ENCODE peak calls at places on chromosomes 11 and 22, in nine cellular contexts. U is T47D; J is kidney tubule cell; F is thoracic aorta; S is hypothalamus; W is fibroblast of lung; R is activated CD4-positive, CD25-positive, alpha-beta regulatory T cell treated with anti-CD3 and anti-CD28 coated beads, Interleukin-2, amount 50 U/mL, for 16 hours; D is PC-3; B is left ventricle myocardium inferior. P is an unnamed sample.

GRCh38 chr11:19604679-19605375 is 107.8 kb upstream of the NAV2 start:
- DNase-seq in U (no peak), J (no peak), F (no peak), S (no peak), W (peak), R (no peak), D (no peak), B (no peak), P (no peak)

GRCh38 chr22:24333301-24333700 is 62.7 kb downstream of the SPECC1L start:
- DNase-seq in U (no peak), J (peak), F (no peak), S (no peak), W (peak), R (no peak), D (peak), B (no peak), P (no peak)

GRCh38 chr22:19691721-19692341 is 22.5 kb upstream of the SEPTIN5 start:
- DNase-seq in U (no peak), J (peak), F (no peak), S (no peak), W (peak), R (no peak), D (peak), B (no peak), P (no peak)

GRCh38 chr22:20497426-20497825 is 1.8 kb upstream of the KLHL22 start:
- DNase-seq in U (no peak), J (no peak), F (no peak), S (no peak), W (no peak), R (no peak), D (no peak), B (no peak), P (no peak)

GRCh38 chr22:37790234-37790633 is 17.5 kb upstream of the GCAT start:
- DNase-seq in U (no peak), J (no peak), F (no peak), S (no peak), W (no peak), R (no peak), D (no peak), B (no peak), P (no peak)

GRCh38 chr11:92867913-92868619 is 101.4 kb upstream of the MTNR1B start:
- DNase-seq in U (no peak), J (no peak), F (no peak), S (no peak), W (no peak), R (no peak), D (no peak), B (no peak), P (no peak)

GRCh38 chr11:86606270-86606848 is 66.1 kb downstream of the ME3 start:
- DNase-seq in U (no peak), J (no peak), F (no peak), S (no peak), W (no peak), R (no peak), D (no peak), B (no peak), P (no peak)

GRCh38 chr11:79287952-79288351 is 152.9 kb downstream of the TENM4 start:
- DNase-seq in U (no peak), J (no peak), F (no peak), S (no peak), W (no peak), R (no peak), D (no peak), B (no peak), P (no peak)

GRCh38 chr11:126341760-126342161 is 13.7 kb upstream of the ST3GAL4 start:
- DNase-seq in U (no peak), J (peak), F (no peak), S (no peak), W (peak), R (no peak), D (peak), B (no peak), P (no peak)

GRCh38 chr22:31625661-31626426 is 36.2 kb downstream of the PISD start:
- DNase-seq in U (no peak), J (no peak), F (no peak), S (peak), W (no peak), R (no peak), D (no peak), B (peak), P (no peak)

GRCh38 chr11:831132-831864 is 1.5 kb upstream of the CD151 start:
- DNase-seq in U (no peak), J (peak), F (no peak), S (no peak), W (peak), R (no peak), D (no peak), B (no peak), P (no peak)

GRCh38 chr11:33659370-33660139 is 41.1 kb downstream of the C11orf91 start:
- DNase-seq in U (no peak), J (no peak), F (no peak), S (no peak), W (no peak), R (no peak), D (no peak), B (no peak), P (no peak)

GRCh38 chr22:25448435-25449051 is 115.9 kb upstream of the GRK3 start:
- DNase-seq in U (no peak), J (no peak), F (no peak), S (no peak), W (peak), R (no peak), D (peak), B (no peak), P (no peak)

GRCh38 chr22:24994070-24994763 is 41.7 kb downstream of the KIAA1671 start:
- DNase-seq in U (peak), J (peak), F (no peak), S (no peak), W (no peak), R (no peak), D (peak), B (no peak), P (peak)

GRCh38 chr11:88402192-88402715 is 64.7 kb upstream of the CTSC start:
- DNase-seq in U (no peak), J (peak), F (no peak), S (no peak), W (peak), R (no peak), D (peak), B (no peak), P (no peak)

GRCh38 chr11:13260196-13260962 is 17.2 kb upstream of the BMAL1 start:
- DNase-seq in U (no peak), J (no peak), F (no peak), S (no peak), W (no peak), R (no peak), D (peak), B (no peak), P (no peak)

GRCh38 chr11:10401275-10401674 is 53.8 kb upstream of the AMPD3 start:
- DNase-seq in U (no peak), J (no peak), F (no peak), S (no peak), W (no peak), R (no peak), D (no peak), B (no peak), P (no peak)

GRCh38 chr11:42555197-42555596 is 756.6 kb upstream of the API5 start:
- DNase-seq in U (no peak), J (peak), F (no peak), S (no peak), W (no peak), R (no peak), D (no peak), B (no peak), P (no peak)

GRCh38 chr11:115322553-115323203 is 181.5 kb downstream of the CADM1 start:
- DNase-seq in U (no peak), J (no peak), F (no peak), S (no peak), W (no peak), R (no peak), D (no peak), B (no peak), P (no peak)

GRCh38 chr22:45240137-45240809 is 421 bp downstream of the KIAA0930 start:
- DNase-seq in U (peak), J (peak), F (no peak), S (no peak), W (no peak), R (no peak), D (no peak), B (no peak), P (peak)

GRCh38 chr11:88701816-88702215 is 364.0 kb downstream of the GRM5 start:
- DNase-seq in U (no peak), J (no peak), F (no peak), S (no peak), W (no peak), R (no peak), D (no peak), B (no peak), P (no peak)

GRCh38 chr11:31477528-31478255 is 31.7 kb downstream of the IMMP1L start:
- DNase-seq in U (no peak), J (no peak), F (no peak), S (no peak), W (no peak), R (no peak), D (no peak), B (no peak), P (no peak)

GRCh38 chr22:49968313-49968830 is 7.8 kb downstream of the PIM3 start:
- DNase-seq in U (no peak), J (no peak), F (peak), S (no peak), W (no peak), R (no peak), D (no peak), B (peak), P (no peak)

GRCh38 chr11:1100417-1101245 is 26.0 kb downstream of the MUC2 start:
- DNase-seq in U (no peak), J (no peak), F (no peak), S (no peak), W (no peak), R (no peak), D (no peak), B (no peak), P (no peak)

GRCh38 chr22:48826546-48826945 is 1001.1 kb downstream of the BRD1 start:
- DNase-seq in U (no peak), J (no peak), F (no peak), S (no peak), W (no peak), R (no peak), D (no peak), B (no peak), P (no peak)

GRCh38 chr22:50723991-50724390 is 14.0 kb upstream of the ACR start:
- DNase-seq in U (no peak), J (no peak), F (no peak), S (no peak), W (no peak), R (no peak), D (no peak), B (no peak), P (no peak)

GRCh38 chr11:46049325-46049860 is 71.9 kb downstream of the PHF21A start:
- DNase-seq in U (no peak), J (no peak), F (no peak), S (no peak), W (no peak), R (no peak), D (no peak), B (no peak), P (no peak)

GRCh38 chr11:82185925-82186324 is 547.7 kb downstream of the FAM181B start:
- DNase-seq in U (no peak), J (no peak), F (no peak), S (no peak), W (no peak), R (no peak), D (no peak), B (no peak), P (no peak)

GRCh38 chr11:22392561-22392960 is 54.4 kb downstream of the SLC17A6 start:
- DNase-seq in U (no peak), J (no peak), F (no peak), S (no peak), W (no peak), R (no peak), D (no peak), B (no peak), P (no peak)

GRCh38 chr11:14622241-14622954 is 21.2 kb upstream of the PDE3B start:
- DNase-seq in U (no peak), J (no peak), F (no peak), S (no peak), W (peak), R (no peak), D (no peak), B (no peak), P (no peak)

GRCh38 chr11:46290598-46291309 is 13.3 kb downstream of the CREB3L1 start:
- DNase-seq in U (no peak), J (peak), F (no peak), S (no peak), W (peak), R (no peak), D (peak), B (peak), P (no peak)

GRCh38 chr11:101848262-101848661 is 66.5 kb upstream of the CEP126 start:
- DNase-seq in U (no peak), J (peak), F (no peak), S (no peak), W (peak), R (no peak), D (peak), B (no peak), P (no peak)

GRCh38 chr11:15929371-15929801 is 427.0 kb downstream of the SOX6 start:
- DNase-seq in U (no peak), J (no peak), F (no peak), S (no peak), W (no peak), R (no peak), D (no peak), B (no peak), P (no peak)

GRCh38 chr22:38871360-38872171 is 450 bp downstream of the CBX6 start:
- DNase-seq in U (no peak), J (peak), F (no peak), S (no peak), W (no peak), R (no peak), D (no peak), B (no peak), P (no peak)

GRCh38 chr22:26707090-26707489 is 49.7 kb downstream of the MIAT start:
- DNase-seq in U (no peak), J (no peak), F (no peak), S (no peak), W (no peak), R (no peak), D (no peak), B (no peak), P (no peak)

GRCh38 chr11:108654994-108655631 is 9.8 kb upstream of the DDX10 start:
- DNase-seq in U (peak), J (peak), F (no peak), S (no peak), W (peak), R (peak), D (peak), B (no peak), P (no peak)

GRCh38 chr22:24105018-24105360 is 76.3 kb upstream of the SUSD2 start:
- DNase-seq in U (no peak), J (no peak), F (no peak), S (no peak), W (peak), R (no peak), D (no peak), B (no peak), P (no peak)

GRCh38 chr22:30905696-30906341 is 62.8 kb downstream of the MORC2 start:
- DNase-seq in U (no peak), J (no peak), F (no peak), S (no peak), W (no peak), R (no peak), D (no peak), B (no peak), P (no peak)

GRCh38 chr11:107307991-107308390 is 149.6 kb downstream of the CWF19L2 start:
- DNase-seq in U (no peak), J (no peak), F (no peak), S (no peak), W (no peak), R (no peak), D (no peak), B (no peak), P (no peak)